ENCODE peak calls at places on chromosomes 16 and 17, in four cellular contexts. H is sigmoid colon, O is fibroblast of pulmonary artery, I is suprapubic skin. D is an unnamed sample.

GRCh38 chr17:42386784-42387183 is 1.5 kb downstream of the STAT3 start:
- DNase-seq in O (no peak), I (no peak), H (peak), D (no peak)

GRCh38 chr16:51994597-51994996 is 552.3 kb downstream of the TOX3 start:
- DNase-seq in O (no peak), I (no peak), H (no peak), D (peak)

GRCh38 chr16:66324785-66325184 is 41.7 kb upstream of the CDH5 start:
- DNase-seq in H (no peak), I (no peak), O (peak), D (peak)

GRCh38 chr16:56041556-56042140 is 149.6 kb upstream of the GNAO1 start:
- DNase-seq in O (no peak), I (no peak), H (no peak), D (peak)

GRCh38 chr17:6554871-6555330 is 1.5 kb downstream of the PITPNM3 start:
- DNase-seq in H (no peak), O (no peak), I (no peak), D (no peak)

GRCh38 chr17:72387487-72387886 is 266.7 kb downstream of the SOX9 start:
- DNase-seq in O (peak), I (no peak), H (no peak), D (peak)

GRCh38 chr17:63399316-63399715 is 46.8 kb downstream of the CYB561 start:
- DNase-seq in I (no peak), H (no peak), O (peak), D (no peak)

GRCh38 chr17:19386276-19386863 is 620 bp downstream of the MFAP4 start:
- DNase-seq in O (peak), H (peak), I (peak), D (peak)

GRCh38 chr17:281365-281999 is 71.1 kb downstream of the RPH3AL start:
- DNase-seq in H (peak), I (no peak), O (no peak), D (no peak)

GRCh38 chr17:50865060-50865867 is 890 bp downstream of the TOB1 start:
- DNase-seq in O (peak), I (peak), H (peak), D (peak)

GRCh38 chr17:71409137-71409536 is 711.7 kb upstream of the SOX9 start:
- DNase-seq in I (no peak), O (no peak), H (no peak), D (no peak)

GRCh38 chr16:67192781-67193260 is 866 bp downstream of the E2F4 start:
- DNase-seq in H (no peak), O (no peak), I (no peak), D (no peak)

GRCh38 chr17:66777689-66778225 is 57.2 kb upstream of the CACNG5 start:
- DNase-seq in I (peak), H (no peak), O (peak), D (no peak)

GRCh38 chr17:60141111-60142018 is 8.4 kb upstream of the CA4 start:
- DNase-seq in H (no peak), O (peak), I (no peak), D (peak)

GRCh38 chr16:78100162-78100467 is 661 bp downstream of the WWOX start:
- DNase-seq in I (no peak), H (no peak), O (no peak), D (no peak)

GRCh38 chr17:17073006-17073626 is 30.9 kb downstream of the MPRIP start:
- DNase-seq in I (no peak), O (no peak), H (peak), D (no peak)

GRCh38 chr16:23379707-23380106 is 73.3 kb downstream of the COG7 start:
- DNase-seq in H (no peak), O (no peak), I (no peak), D (no peak)

GRCh38 chr17:49822829-49823228 is 25.0 kb downstream of the TAC4 start:
- DNase-seq in I (no peak), H (peak), O (peak), D (peak)

GRCh38 chr17:15441315-15441714 is 26.1 kb downstream of the CDRT4 start:
- DNase-seq in I (no peak), O (peak), H (peak), D (no peak)

GRCh38 chr17:79834575-79835469 is 4.4 kb downstream of the CBX4 start:
- DNase-seq in O (no peak), I (no peak), H (no peak), D (no peak)

GRCh38 chr17:33396818-33397217 is 103.7 kb upstream of the ASIC2 start:
- DNase-seq in H (no peak), I (no peak), O (no peak), D (peak)

GRCh38 chr17:75404223-75404738 is 1.2 kb downstream of the GRB2 start:
- DNase-seq in I (peak), H (peak), O (peak), D (peak)

GRCh38 chr17:47836601-47837000 is 4.5 kb downstream of the SCRN2 start:
- DNase-seq in I (no peak), H (no peak), O (no peak), D (no peak)

GRCh38 chr17:56536766-56537165 is 56.7 kb upstream of the NOG start:
- DNase-seq in I (no peak), H (no peak), O (no peak), D (no peak)

GRCh38 chr17:14637260-14637659 is 336.4 kb downstream of the HS3ST3B1 start:
- DNase-seq in I (no peak), O (no peak), H (no peak), D (no peak)

GRCh38 chr17:37284198-37284597 is 91.6 kb upstream of the C17orf78 start:
- DNase-seq in O (no peak), H (no peak), I (no peak), D (no peak)

GRCh38 chr16:84459941-84460405 is 44.5 kb downstream of the MEAK7 start:
- DNase-seq in O (no peak), I (no peak), H (peak), D (no peak)

GRCh38 chr16:80739523-80739922 is 64.9 kb downstream of the CDYL2 start:
- DNase-seq in I (no peak), H (no peak), O (no peak), D (peak)

GRCh38 chr17:4947411-4948165 is 742 bp downstream of the PFN1 start:
- DNase-seq in H (peak), I (no peak), O (peak), D (no peak)

GRCh38 chr17:69485126-69485724 is 70.7 kb downstream of the MAP2K6 start:
- DNase-seq in H (no peak), O (peak), I (no peak), D (no peak)

GRCh38 chr17:44097110-44097810 is 26.2 kb downstream of the HDAC5 start:
- DNase-seq in O (peak), H (no peak), I (no peak), D (no peak)

GRCh38 chr16:11783319-11784047 is 13.6 kb downstream of the ZC3H7A start:
- DNase-seq in H (no peak), O (peak), I (no peak), D (peak)

GRCh38 chr16:50153648-50154368 is 702 bp downstream of the TENT4B start:
- DNase-seq in H (peak), I (peak), O (peak), D (peak)

GRCh38 chr17:59161477-59161876 is 5.9 kb downstream of the PRR11 start:
- DNase-seq in O (no peak), H (no peak), I (no peak), D (no peak)

GRCh38 chr16:56606688-56607618 is 1.4 kb upstream of the MT2A start:
- DNase-seq in I (peak), O (peak), H (peak), D (peak)

GRCh38 chr17:1186214-1186820 is 6.5 kb upstream of the ABR start:
- DNase-seq in I (no peak), O (no peak), H (no peak), D (peak)

GRCh38 chr16:89338863-89339262 is 121.4 kb downstream of the ZNF778 start:
- DNase-seq in I (no peak), H (no peak), O (no peak), D (no peak)

GRCh38 chr17:49746791-49747490 is 17.0 kb downstream of the FAM117A start:
- DNase-seq in H (no peak), I (no peak), O (no peak), D (no peak)

GRCh38 chr17:34117332-34117731 is 137.8 kb upstream of the CCL2 start:
- DNase-seq in I (no peak), H (no peak), O (no peak), D (no peak)

DNA sequence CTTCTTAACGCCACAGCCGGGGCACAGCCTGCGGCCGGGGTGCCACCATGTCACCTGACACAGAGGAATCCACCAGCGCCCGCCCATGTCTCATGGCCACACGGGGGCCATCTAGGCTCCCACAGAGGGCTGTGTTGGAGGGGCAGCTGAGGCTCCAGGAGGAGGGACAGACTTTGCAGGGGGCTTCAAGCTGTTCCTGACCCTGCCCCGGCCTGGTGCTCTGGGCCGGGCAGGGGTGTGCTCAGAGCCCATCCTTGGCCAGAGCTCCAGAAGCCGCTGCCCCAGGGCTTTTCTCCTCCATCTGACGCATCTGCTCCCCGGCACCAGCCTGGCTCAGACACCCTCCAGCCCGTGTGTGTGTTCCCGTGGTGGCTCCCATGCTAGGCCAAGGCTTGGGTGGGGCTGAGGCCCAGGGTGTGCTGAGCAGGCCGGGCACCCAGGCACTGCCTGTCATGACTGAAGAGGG is 7.8 kb upstream of the SLC38A10 start:
- DNase-seq in I (no peak), O (no peak), H (no peak), D (no peak)
- TF ChIP-seq CTCF in I (no peak), O (no peak), H (no peak), D (no peak)

GRCh38 chr16:30582611-30583340 is 2.7 kb downstream of the ZNF785 start:
- DNase-seq in H (no peak), I (no peak), O (no peak), D (no peak)

GRCh38 chr16:30585400-30586191 is at the start of gene ZNF785:
- DNase-seq in O (peak), H (peak), I (peak), D (peak)

GRCh38 chr16:30581462-30581861 is 4.0 kb downstream of the ZNF785 start:
- DNase-seq in H (no peak), O (no peak), I (no peak), D (no peak)

GRCh38 chr16:30588651-30589050 is 3.2 kb upstream of the ZNF785 start:
- DNase-seq in H (no peak), I (no peak), O (no peak), D (no peak)

DNA sequence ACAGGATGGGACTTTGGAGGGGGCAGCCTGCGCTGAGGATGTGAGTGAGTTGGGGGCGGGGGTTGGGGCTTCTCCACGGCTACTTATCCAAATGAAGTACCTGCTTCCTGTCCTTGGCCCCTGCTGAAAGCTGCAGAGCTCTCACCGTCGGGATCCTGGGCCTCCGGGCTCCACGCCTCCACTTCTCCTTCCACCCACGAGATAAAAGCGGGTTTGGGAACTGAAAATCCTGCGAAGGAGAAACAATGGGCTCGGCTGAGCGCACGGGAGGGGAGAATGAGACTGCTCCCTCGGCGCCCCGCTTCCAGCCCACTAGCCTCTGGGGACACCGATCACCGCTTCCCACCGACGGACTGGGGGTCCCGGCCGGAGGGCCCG is 486 bp downstream of the ZNF785 start:
- DNase-seq in H (peak), I (no peak), O (peak), D (peak)
- H3K4me3 ChIP-seq in H (peak), I (peak), O (peak), D (peak)

GRCh38 chr16:58661199-58661830 is 23.3 kb downstream of the SLC38A7 start:
- DNase-seq in I (no peak), O (peak), H (no peak), D (peak)
- TF ChIP-seq CTCF in I (peak), O (peak), H (no peak), D (peak)

DNA sequence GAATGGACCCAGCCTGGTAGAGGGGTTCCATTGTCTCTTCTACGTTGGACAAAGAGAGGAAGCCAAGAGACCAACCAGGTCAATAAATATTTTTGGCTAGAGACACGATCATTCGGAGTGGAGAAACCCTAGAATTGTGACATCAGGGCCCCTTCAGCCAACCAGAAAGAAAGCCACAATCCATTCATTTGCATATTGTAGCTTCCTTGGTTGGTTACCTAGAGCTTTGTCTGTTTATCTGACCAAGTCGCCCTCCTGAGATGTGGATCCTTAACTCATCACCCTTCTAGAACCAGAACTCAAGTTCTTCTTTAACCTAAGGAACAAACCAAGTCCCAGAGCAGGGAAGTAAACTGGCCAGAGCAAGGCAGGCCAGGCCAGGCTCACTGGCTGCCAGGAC is at the start of gene CCDC182:
- DNase-seq in H (no peak), O (no peak), I (no peak), D (no peak)
- H3K4me3 ChIP-seq in H (no peak), O (no peak), I (no peak), D (no peak)

DNA sequence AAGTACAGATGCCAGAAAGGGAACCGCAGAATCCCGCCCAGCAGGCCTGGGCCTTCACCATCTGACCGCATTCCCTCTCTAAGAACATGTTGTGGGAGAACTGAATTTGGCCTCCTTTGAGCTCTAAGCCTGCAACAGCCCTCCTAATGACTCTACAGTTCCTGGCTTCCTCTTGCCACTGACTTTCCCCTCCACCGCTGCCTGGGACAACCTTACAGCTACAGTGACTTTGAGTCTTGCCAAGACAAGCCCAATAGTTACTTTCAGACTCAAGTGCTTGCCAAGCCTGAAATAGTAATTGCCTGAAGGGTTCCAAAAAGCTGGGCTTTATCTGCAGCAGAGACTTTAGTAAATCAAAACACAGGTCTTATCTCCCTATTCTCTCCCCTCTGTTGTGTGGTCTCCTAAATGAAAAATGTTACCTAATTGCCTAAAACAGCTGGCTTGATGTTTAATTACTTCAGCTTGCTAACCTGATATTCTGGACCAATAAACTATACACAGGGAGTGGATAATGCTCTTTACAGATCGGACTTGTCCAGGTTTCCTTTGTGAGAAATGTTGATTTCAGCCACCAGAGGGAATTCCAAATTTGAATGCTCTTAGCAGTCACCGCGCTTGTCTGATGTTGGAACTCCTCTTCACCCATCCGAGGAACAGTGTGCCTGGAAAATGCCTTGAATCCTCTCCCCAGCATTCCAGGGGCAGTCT is 85.1 kb upstream of the TBX2 start:
- DNase-seq in O (peak), H (no peak), I (no peak), D (peak)
- TF ChIP-seq CTCF in O (peak), H (no peak), I (no peak), D (peak)

GRCh38 chr17:45240905-45241314 is 19.2 kb downstream of the FMNL1 start:
- DNase-seq in O (no peak), H (no peak), I (no peak), D (peak)

GRCh38 chr17:45242015-45242414 is 19.9 kb downstream of the SPATA32 start:
- DNase-seq in I (no peak), O (no peak), H (no peak), D (no peak)

GRCh38 chr17:45238155-45238774 is 16.6 kb downstream of the FMNL1 start:
- DNase-seq in H (no peak), O (no peak), I (no peak), D (no peak)

GRCh38 chr17:45243750-45244149 is 18.1 kb downstream of the SPATA32 start:
- DNase-seq in O (no peak), H (no peak), I (no peak), D (no peak)

DNA sequence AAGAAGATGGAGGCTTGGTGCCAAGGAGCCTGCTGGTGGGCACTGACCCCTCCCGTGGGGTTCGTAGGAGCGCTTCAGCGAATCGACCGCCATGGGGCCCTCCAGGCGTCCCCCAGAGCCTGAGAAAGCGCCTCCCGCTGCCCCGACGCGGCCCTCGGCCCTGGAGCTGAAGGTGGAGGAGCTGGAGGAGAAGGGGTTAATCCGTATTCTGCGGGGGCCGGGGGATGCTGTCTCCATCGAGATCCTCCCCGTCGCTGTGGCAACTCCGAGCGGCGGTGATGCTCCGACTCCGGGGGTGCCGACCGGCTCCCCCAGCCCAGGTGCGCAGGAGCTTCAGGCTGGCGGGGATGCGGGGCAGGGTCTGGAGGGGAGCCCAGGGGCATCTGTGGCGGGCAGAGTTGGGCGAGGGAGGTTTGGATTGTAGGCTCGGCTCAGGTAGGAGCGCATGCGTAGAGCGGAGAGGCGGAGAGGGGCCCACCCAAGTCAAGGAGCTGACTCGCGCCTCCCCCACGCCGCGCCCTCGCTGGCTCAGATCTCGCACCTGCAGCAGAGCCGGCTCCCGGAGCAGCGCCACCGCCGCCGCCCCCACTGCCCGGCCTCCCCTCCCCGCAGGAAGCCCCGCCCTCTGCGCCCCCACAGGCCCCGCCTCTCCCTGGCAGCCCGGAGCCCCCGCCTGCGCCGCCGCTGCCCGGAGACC is 19.8 kb downstream of the FMNL1 start:
- DNase-seq in I (no peak), O (no peak), H (no peak), D (peak)
- H3K4me3 ChIP-seq in I (peak), O (no peak), H (peak), D (peak)

DNA sequence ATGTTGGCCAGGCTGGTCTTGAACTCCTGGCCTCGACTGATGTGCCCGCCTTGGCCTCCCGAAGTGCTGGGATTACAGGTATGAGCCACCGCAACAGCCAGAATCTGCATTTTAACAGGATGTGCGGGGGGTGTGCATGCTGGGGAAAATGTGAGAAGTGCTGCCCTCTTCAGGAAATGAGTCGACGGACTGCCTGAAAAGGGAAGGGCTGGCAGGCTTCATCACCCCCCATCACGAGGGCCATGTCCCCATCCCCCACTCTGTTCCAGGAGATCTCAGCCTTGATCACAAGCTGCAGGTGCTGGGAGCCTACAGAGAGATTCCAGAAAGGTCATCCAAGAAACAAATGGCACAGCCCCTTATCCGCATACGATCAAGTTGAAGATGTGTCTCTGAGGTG is 195.3 kb upstream of the RPL38 start:
- DNase-seq in I (no peak), O (no peak), H (no peak), D (no peak)
- TF ChIP-seq CTCF in I (peak), O (peak), H (no peak), D (no peak)